ENCODE peak calls at places on chromosome 15, in nine cellular contexts. One of them, this sample, is unnamed.

GRCh38 chr15:25795061-25795460 is 68.1 kb downstream of the ATP10A start:
- DNase-seq in kidney epithelial cell: no peak
- DNase-seq in CD8-positive, alpha-beta memory T cell: no peak
- DNase-seq in NB4: no peak
- DNase-seq in trophoblast cell: no peak
- DNase-seq in right cardiac atrium: no peak
- DNase-seq in neural progenitor cell: no peak
- DNase-seq in CD4-positive, CD25-positive, alpha-beta regulatory T cell: no peak
- DNase-seq in psoas muscle: no peak
- DNase-seq in this sample: peak; percentile 84

GRCh38 chr15:67850995-67851535 is 11.2 kb upstream of the RNU6-1 start:
- DNase-seq in kidney epithelial cell: no peak
- DNase-seq in CD8-positive, alpha-beta memory T cell: no peak
- DNase-seq in NB4: peak; percentile 80
- DNase-seq in trophoblast cell: peak; percentile 30
- DNase-seq in right cardiac atrium: no peak
- DNase-seq in neural progenitor cell: no peak
- DNase-seq in CD4-positive, CD25-positive, alpha-beta regulatory T cell: no peak
- DNase-seq in psoas muscle: no peak
- DNase-seq in this sample: peak; percentile 74

GRCh38 chr15:70395164-70395563 is 297.4 kb upstream of the TLE3 start:
- DNase-seq in kidney epithelial cell: no peak
- DNase-seq in CD8-positive, alpha-beta memory T cell: no peak
- DNase-seq in NB4: no peak
- DNase-seq in trophoblast cell: no peak
- DNase-seq in right cardiac atrium: no peak
- DNase-seq in neural progenitor cell: no peak
- DNase-seq in CD4-positive, CD25-positive, alpha-beta regulatory T cell: no peak
- DNase-seq in psoas muscle: no peak
- DNase-seq in this sample: no peak

GRCh38 chr15:101168898-101169297 is 83.0 kb downstream of the CHSY1 start:
- DNase-seq in kidney epithelial cell: no peak
- DNase-seq in CD8-positive, alpha-beta memory T cell: no peak
- DNase-seq in NB4: no peak
- DNase-seq in trophoblast cell: no peak
- DNase-seq in right cardiac atrium: no peak
- DNase-seq in neural progenitor cell: no peak
- DNase-seq in CD4-positive, CD25-positive, alpha-beta regulatory T cell: no peak
- DNase-seq in psoas muscle: no peak
- DNase-seq in this sample: no peak

GRCh38 chr15:53588773-53589172 is 170.7 kb downstream of the WDR72 start:
- DNase-seq in kidney epithelial cell: peak; percentile 78
- DNase-seq in CD8-positive, alpha-beta memory T cell: no peak
- DNase-seq in NB4: no peak
- DNase-seq in trophoblast cell: peak; percentile 5
- DNase-seq in right cardiac atrium: no peak
- DNase-seq in neural progenitor cell: no peak
- DNase-seq in CD4-positive, CD25-positive, alpha-beta regulatory T cell: no peak
- DNase-seq in psoas muscle: no peak
- DNase-seq in this sample: no peak

GRCh38 chr15:51403072-51403878 is 61.8 kb downstream of the GLDN start:
- DNase-seq in kidney epithelial cell: no peak
- DNase-seq in CD8-positive, alpha-beta memory T cell: no peak
- DNase-seq in NB4: peak; percentile 55
- DNase-seq in trophoblast cell: peak; percentile 24
- DNase-seq in right cardiac atrium: no peak
- DNase-seq in neural progenitor cell: peak; percentile 46
- DNase-seq in CD4-positive, CD25-positive, alpha-beta regulatory T cell: no peak
- DNase-seq in psoas muscle: no peak
- DNase-seq in this sample: no peak

GRCh38 chr15:26848498-26848897 is 18.4 kb upstream of the GABRA5 start:
- DNase-seq in kidney epithelial cell: no peak
- DNase-seq in CD8-positive, alpha-beta memory T cell: no peak
- DNase-seq in NB4: peak; percentile 34
- DNase-seq in trophoblast cell: no peak
- DNase-seq in right cardiac atrium: no peak
- DNase-seq in neural progenitor cell: no peak
- DNase-seq in CD4-positive, CD25-positive, alpha-beta regulatory T cell: no peak
- DNase-seq in psoas muscle: no peak
- DNase-seq in this sample: no peak

GRCh38 chr15:83322061-83322460 is 37.6 kb upstream of the BNC1 start:
- DNase-seq in kidney epithelial cell: no peak
- DNase-seq in CD8-positive, alpha-beta memory T cell: no peak
- DNase-seq in NB4: no peak
- DNase-seq in trophoblast cell: no peak
- DNase-seq in right cardiac atrium: no peak
- DNase-seq in neural progenitor cell: no peak
- DNase-seq in CD4-positive, CD25-positive, alpha-beta regulatory T cell: no peak
- DNase-seq in psoas muscle: no peak
- DNase-seq in this sample: no peak

GRCh38 chr15:100759116-100759515 is 120.5 kb upstream of the ALDH1A3 start:
- DNase-seq in kidney epithelial cell: no peak
- DNase-seq in CD8-positive, alpha-beta memory T cell: no peak
- DNase-seq in NB4: no peak
- DNase-seq in trophoblast cell: no peak
- DNase-seq in right cardiac atrium: no peak
- DNase-seq in neural progenitor cell: no peak
- DNase-seq in CD4-positive, CD25-positive, alpha-beta regulatory T cell: no peak
- DNase-seq in psoas muscle: no peak
- DNase-seq in this sample: peak; percentile 36

GRCh38 chr15:42510258-42511009 is 15.0 kb downstream of the SNAP23 start:
- DNase-seq in kidney epithelial cell: no peak
- DNase-seq in CD8-positive, alpha-beta memory T cell: no peak
- DNase-seq in NB4: no peak
- DNase-seq in trophoblast cell: peak; percentile 69
- DNase-seq in right cardiac atrium: no peak
- DNase-seq in neural progenitor cell: no peak
- DNase-seq in CD4-positive, CD25-positive, alpha-beta regulatory T cell: no peak
- DNase-seq in psoas muscle: no peak
- DNase-seq in this sample: no peak

GRCh38 chr15:24078310-24079029 is 391.4 kb upstream of the NDN start:
- DNase-seq in kidney epithelial cell: no peak
- DNase-seq in CD8-positive, alpha-beta memory T cell: no peak
- DNase-seq in NB4: no peak
- DNase-seq in trophoblast cell: no peak
- DNase-seq in right cardiac atrium: no peak
- DNase-seq in neural progenitor cell: no peak
- DNase-seq in CD4-positive, CD25-positive, alpha-beta regulatory T cell: no peak
- DNase-seq in psoas muscle: no peak
- DNase-seq in this sample: no peak

GRCh38 chr15:62742409-62743171 is 300.0 kb upstream of the TPM1 start:
- DNase-seq in kidney epithelial cell: no peak
- DNase-seq in CD8-positive, alpha-beta memory T cell: no peak
- DNase-seq in NB4: peak; percentile 62
- DNase-seq in trophoblast cell: peak; percentile 62
- DNase-seq in right cardiac atrium: peak; percentile 85
- DNase-seq in neural progenitor cell: peak; percentile 81
- DNase-seq in CD4-positive, CD25-positive, alpha-beta regulatory T cell: peak; percentile 7
- DNase-seq in psoas muscle: peak; percentile 83
- DNase-seq in this sample: peak; percentile 93

GRCh38 chr15:44084171-44084570 is 110.9 kb downstream of the FRMD5 start:
- DNase-seq in kidney epithelial cell: no peak
- DNase-seq in CD8-positive, alpha-beta memory T cell: no peak
- DNase-seq in NB4: no peak
- DNase-seq in trophoblast cell: no peak
- DNase-seq in right cardiac atrium: no peak
- DNase-seq in neural progenitor cell: no peak
- DNase-seq in CD4-positive, CD25-positive, alpha-beta regulatory T cell: no peak
- DNase-seq in psoas muscle: no peak
- DNase-seq in this sample: no peak

GRCh38 chr15:76169013-76169412 is 109.2 kb downstream of the TMEM266 start:
- DNase-seq in kidney epithelial cell: no peak
- DNase-seq in CD8-positive, alpha-beta memory T cell: no peak
- DNase-seq in NB4: peak; percentile 75
- DNase-seq in trophoblast cell: no peak
- DNase-seq in right cardiac atrium: no peak
- DNase-seq in neural progenitor cell: no peak
- DNase-seq in CD4-positive, CD25-positive, alpha-beta regulatory T cell: no peak
- DNase-seq in psoas muscle: no peak
- DNase-seq in this sample: no peak
- H3K4me3 ChIP-seq in kidney epithelial cell: no peak overlapping the region
- H3K4me3 ChIP-seq in CD8-positive, alpha-beta memory T cell: no peak overlapping the region
- H3K4me3 ChIP-seq in NB4: no peak overlapping the region
- H3K4me3 ChIP-seq in trophoblast cell: no peak overlapping the region
- H3K4me3 ChIP-seq in right cardiac atrium: no peak overlapping the region
- H3K4me3 ChIP-seq in neural progenitor cell: no peak overlapping the region
- H3K4me3 ChIP-seq in CD4-positive, CD25-positive, alpha-beta regulatory T cell: no peak overlapping the region
- H3K4me3 ChIP-seq in psoas muscle: no peak overlapping the region
- H3K4me3 ChIP-seq in this sample: no peak overlapping the region

GRCh38 chr15:80490431-80490990 is 86.3 kb downstream of the ARNT2 start:
- DNase-seq in kidney epithelial cell: no peak
- DNase-seq in CD8-positive, alpha-beta memory T cell: no peak
- DNase-seq in NB4: no peak
- DNase-seq in trophoblast cell: no peak
- DNase-seq in right cardiac atrium: no peak
- DNase-seq in neural progenitor cell: no peak
- DNase-seq in CD4-positive, CD25-positive, alpha-beta regulatory T cell: no peak
- DNase-seq in psoas muscle: no peak
- DNase-seq in this sample: no peak
- H3K4me3 ChIP-seq in kidney epithelial cell: no peak overlapping the region
- H3K4me3 ChIP-seq in CD8-positive, alpha-beta memory T cell: no peak overlapping the region
- H3K4me3 ChIP-seq in NB4: no peak overlapping the region
- H3K4me3 ChIP-seq in trophoblast cell: no peak overlapping the region
- H3K4me3 ChIP-seq in right cardiac atrium: no peak overlapping the region
- H3K4me3 ChIP-seq in neural progenitor cell: no peak overlapping the region
- H3K4me3 ChIP-seq in CD4-positive, CD25-positive, alpha-beta regulatory T cell: no peak overlapping the region
- H3K4me3 ChIP-seq in psoas muscle: no peak overlapping the region
- H3K4me3 ChIP-seq in this sample: no peak overlapping the region

DNA sequence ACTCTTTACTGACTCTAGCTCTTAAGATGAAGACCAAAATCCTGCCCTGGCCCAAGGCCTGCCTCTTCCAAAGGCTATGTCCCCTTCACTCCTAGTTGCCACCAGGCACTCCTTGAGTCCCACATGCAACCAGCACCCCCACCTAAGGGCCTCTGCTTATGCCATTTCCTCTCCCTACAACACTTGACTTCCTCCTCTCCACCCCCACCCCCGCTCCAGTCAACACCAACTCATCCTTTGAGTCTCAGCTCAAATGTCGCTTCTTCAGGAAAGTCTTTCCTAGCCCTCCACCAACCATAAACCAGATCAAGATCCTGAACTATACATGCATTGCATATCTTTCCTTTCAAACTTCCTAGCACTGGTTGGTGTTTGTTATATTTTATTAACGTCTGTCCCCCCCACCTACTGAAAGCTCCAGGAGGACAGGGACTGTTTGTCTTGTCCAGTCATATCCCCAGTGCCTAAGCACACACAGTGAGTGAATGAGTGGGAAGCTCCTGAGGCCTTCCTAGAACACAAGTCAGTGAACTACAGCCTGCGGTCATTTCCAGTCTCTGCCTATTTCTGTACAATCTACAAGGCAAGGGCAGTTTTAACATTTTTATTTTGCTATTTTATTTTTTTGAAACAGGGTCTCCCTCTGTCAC is 7.3 kb downstream of the TBC1D2B start:
- DNase-seq in kidney epithelial cell: no peak
- DNase-seq in CD8-positive, alpha-beta memory T cell: no peak
- DNase-seq in NB4: peak; percentile 90
- DNase-seq in trophoblast cell: no peak
- DNase-seq in right cardiac atrium: peak; percentile 61
- DNase-seq in neural progenitor cell: no peak
- DNase-seq in CD4-positive, CD25-positive, alpha-beta regulatory T cell: no peak
- DNase-seq in psoas muscle: no peak
- DNase-seq in this sample: no peak
- H3K4me3 ChIP-seq in kidney epithelial cell: no peak overlapping the region
- H3K4me3 ChIP-seq in CD8-positive, alpha-beta memory T cell: peak overlapping the region; percentile 43
- H3K4me3 ChIP-seq in NB4: peak overlapping the region; percentile 42
- H3K4me3 ChIP-seq in trophoblast cell: no peak overlapping the region
- H3K4me3 ChIP-seq in right cardiac atrium: no peak overlapping the region
- H3K4me3 ChIP-seq in neural progenitor cell: no peak overlapping the region
- H3K4me3 ChIP-seq in CD4-positive, CD25-positive, alpha-beta regulatory T cell: peak overlapping the region; percentile 87
- H3K4me3 ChIP-seq in psoas muscle: no peak overlapping the region
- H3K4me3 ChIP-seq in this sample: no peak overlapping the region

DNA sequence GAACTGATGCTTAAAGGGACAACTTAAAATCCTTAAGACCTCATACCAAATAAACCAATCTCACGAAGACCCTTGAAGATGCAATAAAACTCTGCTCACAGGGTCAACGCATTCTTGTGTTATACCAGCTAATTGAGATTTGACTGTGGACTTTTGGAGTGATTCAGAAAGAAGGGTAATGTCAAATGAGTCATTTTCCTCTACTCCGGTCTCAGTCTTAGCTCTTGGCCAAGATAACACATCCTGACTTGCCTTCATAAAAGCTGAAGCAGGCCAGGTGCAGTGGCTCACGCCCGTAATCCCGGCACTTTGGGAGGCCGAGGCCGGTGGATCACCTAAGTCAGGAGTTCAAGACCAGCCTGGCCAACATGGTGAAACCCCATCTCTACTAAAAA is 3.8 kb downstream of the PKM start:
- DNase-seq in kidney epithelial cell: peak; percentile 71
- DNase-seq in CD8-positive, alpha-beta memory T cell: no peak
- DNase-seq in NB4: peak; percentile 65
- DNase-seq in trophoblast cell: peak; percentile 55
- DNase-seq in right cardiac atrium: no peak
- DNase-seq in neural progenitor cell: no peak
- DNase-seq in CD4-positive, CD25-positive, alpha-beta regulatory T cell: no peak
- DNase-seq in psoas muscle: peak; percentile 72
- DNase-seq in this sample: no peak
- H3K4me3 ChIP-seq in kidney epithelial cell: peak overlapping the region; percentile 35
- H3K4me3 ChIP-seq in CD8-positive, alpha-beta memory T cell: peak overlapping the region; percentile 54
- H3K4me3 ChIP-seq in NB4: peak overlapping the region; percentile 66
- H3K4me3 ChIP-seq in trophoblast cell: no peak overlapping the region
- H3K4me3 ChIP-seq in right cardiac atrium: no peak overlapping the region
- H3K4me3 ChIP-seq in neural progenitor cell: peak overlapping the region; percentile 29
- H3K4me3 ChIP-seq in CD4-positive, CD25-positive, alpha-beta regulatory T cell: peak overlapping the region; percentile 87
- H3K4me3 ChIP-seq in psoas muscle: peak overlapping the region; percentile 99
- H3K4me3 ChIP-seq in this sample: no peak overlapping the region

GRCh38 chr15:80755884-80756283 is 23.3 kb upstream of the CEMIP start:
- DNase-seq in kidney epithelial cell: no peak
- DNase-seq in CD8-positive, alpha-beta memory T cell: no peak
- DNase-seq in NB4: no peak
- DNase-seq in trophoblast cell: no peak
- DNase-seq in right cardiac atrium: no peak
- DNase-seq in neural progenitor cell: no peak
- DNase-seq in CD4-positive, CD25-positive, alpha-beta regulatory T cell: no peak
- DNase-seq in psoas muscle: no peak
- DNase-seq in this sample: no peak
- H3K4me3 ChIP-seq in kidney epithelial cell: no peak overlapping the region
- H3K4me3 ChIP-seq in CD8-positive, alpha-beta memory T cell: no peak overlapping the region
- H3K4me3 ChIP-seq in NB4: no peak overlapping the region
- H3K4me3 ChIP-seq in trophoblast cell: no peak overlapping the region
- H3K4me3 ChIP-seq in right cardiac atrium: no peak overlapping the region
- H3K4me3 ChIP-seq in neural progenitor cell: no peak overlapping the region
- H3K4me3 ChIP-seq in CD4-positive, CD25-positive, alpha-beta regulatory T cell: no peak overlapping the region
- H3K4me3 ChIP-seq in psoas muscle: no peak overlapping the region
- H3K4me3 ChIP-seq in this sample: no peak overlapping the region

DNA sequence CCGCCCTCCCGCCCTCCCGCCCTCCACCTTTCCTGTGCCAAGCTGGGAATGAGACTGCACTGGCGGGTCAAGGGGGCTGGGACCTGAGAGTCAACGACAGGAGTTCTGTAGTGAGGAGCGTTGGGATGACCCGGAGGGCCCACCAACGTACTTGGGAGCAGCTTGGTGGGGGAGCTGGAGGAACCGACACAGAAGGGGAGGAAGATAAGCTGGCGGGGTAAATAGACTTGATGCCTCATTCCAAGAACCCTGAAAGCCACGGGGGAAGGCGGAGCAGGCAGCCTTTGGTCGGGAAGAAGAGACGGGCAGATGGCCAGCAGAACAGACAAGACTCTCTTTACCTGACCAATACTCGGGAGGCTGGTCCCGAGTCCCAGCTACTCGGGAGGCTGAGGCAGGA is 277 bp downstream of the FMN1 start:
- DNase-seq in kidney epithelial cell: no peak
- DNase-seq in CD8-positive, alpha-beta memory T cell: no peak
- DNase-seq in NB4: no peak
- DNase-seq in trophoblast cell: no peak
- DNase-seq in right cardiac atrium: no peak
- DNase-seq in neural progenitor cell: peak; percentile 57
- DNase-seq in CD4-positive, CD25-positive, alpha-beta regulatory T cell: no peak
- DNase-seq in psoas muscle: peak; percentile 51
- DNase-seq in this sample: no peak
- H3K4me3 ChIP-seq in kidney epithelial cell: peak overlapping the region; percentile 38
- H3K4me3 ChIP-seq in CD8-positive, alpha-beta memory T cell: peak overlapping the region; percentile 82
- H3K4me3 ChIP-seq in NB4: no peak overlapping the region
- H3K4me3 ChIP-seq in trophoblast cell: peak overlapping the region; percentile 39
- H3K4me3 ChIP-seq in right cardiac atrium: peak overlapping the region; percentile 30
- H3K4me3 ChIP-seq in neural progenitor cell: peak overlapping the region; percentile 53
- H3K4me3 ChIP-seq in CD4-positive, CD25-positive, alpha-beta regulatory T cell: peak overlapping the region; percentile 55
- H3K4me3 ChIP-seq in psoas muscle: peak overlapping the region; percentile 56
- H3K4me3 ChIP-seq in this sample: peak overlapping the region; percentile 47